ENCODE peak calls at places on chromosomes 6 and 20, in ten cellular contexts. One of them, this sample, is unnamed.

GRCh38 chr20:37534401-37535157 is 6.9 kb upstream of the BLCAP start:
- DNase-seq in endothelial cell of umbilical vein: peak; percentile 95
- DNase-seq in uterus: peak; percentile 68
- DNase-seq in esophagus squamous epithelium: no peak
- DNase-seq in body of pancreas: peak; percentile 69
- DNase-seq in suprapubic skin: peak; percentile 49
- DNase-seq in IMR-90: peak; percentile 77
- DNase-seq in Peyer's patch: peak; percentile 76
- DNase-seq in A549: peak; percentile 38
- DNase-seq in adrenal gland: no peak
- DNase-seq in this sample: peak; percentile 26

GRCh38 chr20:62378215-62378614 is 8.7 kb upstream of the RPS21 start:
- DNase-seq in endothelial cell of umbilical vein: no peak
- DNase-seq in uterus: no peak
- DNase-seq in esophagus squamous epithelium: no peak
- DNase-seq in body of pancreas: no peak
- DNase-seq in suprapubic skin: no peak
- DNase-seq in IMR-90: no peak
- DNase-seq in Peyer's patch: no peak
- DNase-seq in A549: no peak
- DNase-seq in adrenal gland: no peak
- DNase-seq in this sample: peak; percentile 71

GRCh38 chr6:134249412-134249758 is 68.5 kb downstream of the SGK1 start:
- DNase-seq in endothelial cell of umbilical vein: no peak
- DNase-seq in uterus: no peak
- DNase-seq in esophagus squamous epithelium: no peak
- DNase-seq in body of pancreas: no peak
- DNase-seq in suprapubic skin: no peak
- DNase-seq in IMR-90: peak; percentile 25
- DNase-seq in Peyer's patch: no peak
- DNase-seq in A549: no peak
- DNase-seq in adrenal gland: no peak
- DNase-seq in this sample: no peak

GRCh38 chr6:128098000-128098581 is 197.2 kb upstream of the THEMIS start:
- DNase-seq in endothelial cell of umbilical vein: no peak
- DNase-seq in uterus: no peak
- DNase-seq in esophagus squamous epithelium: no peak
- DNase-seq in body of pancreas: no peak
- DNase-seq in suprapubic skin: no peak
- DNase-seq in IMR-90: peak; percentile 13
- DNase-seq in Peyer's patch: no peak
- DNase-seq in A549: no peak
- DNase-seq in adrenal gland: no peak
- DNase-seq in this sample: no peak

GRCh38 chr6:169026175-169026574 is 227.5 kb downstream of the THBS2 start:
- DNase-seq in endothelial cell of umbilical vein: no peak
- DNase-seq in uterus: no peak
- DNase-seq in esophagus squamous epithelium: no peak
- DNase-seq in body of pancreas: no peak
- DNase-seq in suprapubic skin: no peak
- DNase-seq in IMR-90: no peak
- DNase-seq in Peyer's patch: no peak
- DNase-seq in A549: no peak
- DNase-seq in adrenal gland: no peak
- DNase-seq in this sample: no peak

GRCh38 chr20:3045042-3045815 is 623 bp upstream of the MRPS26 start:
- DNase-seq in endothelial cell of umbilical vein: no peak
- DNase-seq in uterus: peak; percentile 74
- DNase-seq in esophagus squamous epithelium: peak; percentile 44
- DNase-seq in body of pancreas: peak; percentile 74
- DNase-seq in suprapubic skin: peak; percentile 94
- DNase-seq in IMR-90: peak; percentile 86
- DNase-seq in Peyer's patch: peak; percentile 91
- DNase-seq in A549: peak; percentile 89
- DNase-seq in adrenal gland: peak; percentile 87
- DNase-seq in this sample: peak; percentile 79

GRCh38 chr20:63974402-63975200 is 4.8 kb downstream of the SAMD10 start:
- DNase-seq in endothelial cell of umbilical vein: no peak
- DNase-seq in uterus: peak; percentile 44
- DNase-seq in esophagus squamous epithelium: no peak
- DNase-seq in body of pancreas: peak; percentile 54
- DNase-seq in suprapubic skin: no peak
- DNase-seq in IMR-90: peak; percentile 74
- DNase-seq in Peyer's patch: peak; percentile 53
- DNase-seq in A549: no peak
- DNase-seq in adrenal gland: peak; percentile 34
- DNase-seq in this sample: no peak

GRCh38 chr20:63356511-63356910 is 4.6 kb downstream of the CHRNA4 start:
- DNase-seq in endothelial cell of umbilical vein: no peak
- DNase-seq in uterus: no peak
- DNase-seq in esophagus squamous epithelium: no peak
- DNase-seq in body of pancreas: no peak
- DNase-seq in suprapubic skin: no peak
- DNase-seq in IMR-90: no peak
- DNase-seq in Peyer's patch: no peak
- DNase-seq in A549: no peak
- DNase-seq in adrenal gland: no peak
- DNase-seq in this sample: no peak

DNA sequence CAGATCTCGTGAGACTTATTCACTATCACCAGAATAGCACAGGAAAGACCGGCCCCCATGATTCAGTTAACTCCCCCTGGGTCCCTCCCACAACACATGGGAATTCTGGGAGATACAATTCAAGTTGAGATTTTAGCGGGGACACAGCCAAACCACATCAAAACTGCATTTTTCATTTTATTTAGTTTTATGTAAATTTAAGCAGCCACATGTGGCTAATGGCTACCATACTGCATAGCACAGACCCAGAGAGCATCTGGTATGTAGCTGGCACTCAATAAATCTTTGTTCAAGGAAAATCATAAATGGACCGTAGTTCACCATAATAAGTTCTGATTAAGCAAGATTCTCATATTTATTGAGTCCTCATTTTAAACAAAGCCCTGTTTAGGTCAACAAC is 15.3 kb downstream of the GFOD1 start:
- DNase-seq in endothelial cell of umbilical vein: no peak
- DNase-seq in uterus: no peak
- DNase-seq in esophagus squamous epithelium: no peak
- DNase-seq in body of pancreas: no peak
- DNase-seq in suprapubic skin: no peak
- DNase-seq in IMR-90: peak; percentile 30
- DNase-seq in Peyer's patch: no peak
- DNase-seq in A549: no peak
- DNase-seq in adrenal gland: no peak
- DNase-seq in this sample: no peak
- TF ChIP-seq POLR2A in endothelial cell of umbilical vein: no peak
- TF ChIP-seq POLR2A in uterus: no peak
- TF ChIP-seq POLR2A in esophagus squamous epithelium: no peak
- TF ChIP-seq POLR2A in body of pancreas: no peak
- TF ChIP-seq POLR2A in suprapubic skin: no peak
- TF ChIP-seq POLR2A in IMR-90: no peak
- TF ChIP-seq POLR2A in Peyer's patch: no peak
- TF ChIP-seq POLR2A in A549: no peak
- TF ChIP-seq POLR2A in adrenal gland: no peak
- TF ChIP-seq POLR2A in this sample: no peak

GRCh38 chr6:159170999-159171712 is 2.0 kb downstream of the FNDC1 start:
- DNase-seq in endothelial cell of umbilical vein: no peak
- DNase-seq in uterus: no peak
- DNase-seq in esophagus squamous epithelium: no peak
- DNase-seq in body of pancreas: no peak
- DNase-seq in suprapubic skin: no peak
- DNase-seq in IMR-90: peak; percentile 75
- DNase-seq in Peyer's patch: no peak
- DNase-seq in A549: no peak
- DNase-seq in adrenal gland: peak; percentile 35
- DNase-seq in this sample: peak; percentile 77

GRCh38 chr6:159169193-159169555 is at the start of gene FNDC1:
- DNase-seq in endothelial cell of umbilical vein: no peak
- DNase-seq in uterus: no peak
- DNase-seq in esophagus squamous epithelium: no peak
- DNase-seq in body of pancreas: no peak
- DNase-seq in suprapubic skin: no peak
- DNase-seq in IMR-90: no peak
- DNase-seq in Peyer's patch: peak; percentile 51
- DNase-seq in A549: peak; percentile 44
- DNase-seq in adrenal gland: peak; percentile 20
- DNase-seq in this sample: peak; percentile 63

GRCh38 chr6:159170333-159170672 is 1.1 kb downstream of the FNDC1 start:
- DNase-seq in endothelial cell of umbilical vein: no peak
- DNase-seq in uterus: no peak
- DNase-seq in esophagus squamous epithelium: no peak
- DNase-seq in body of pancreas: no peak
- DNase-seq in suprapubic skin: no peak
- DNase-seq in IMR-90: no peak
- DNase-seq in Peyer's patch: no peak
- DNase-seq in A549: no peak
- DNase-seq in adrenal gland: no peak
- DNase-seq in this sample: no peak

GRCh38 chr6:159168536-159169192 is 536 bp upstream of the FNDC1 start:
- DNase-seq in endothelial cell of umbilical vein: peak; percentile 42
- DNase-seq in uterus: no peak
- DNase-seq in esophagus squamous epithelium: no peak
- DNase-seq in body of pancreas: peak; percentile 32
- DNase-seq in suprapubic skin: no peak
- DNase-seq in IMR-90: peak; percentile 5
- DNase-seq in Peyer's patch: peak; percentile 53
- DNase-seq in A549: peak; percentile 63
- DNase-seq in adrenal gland: peak; percentile 57
- DNase-seq in this sample: peak; percentile 67

DNA sequence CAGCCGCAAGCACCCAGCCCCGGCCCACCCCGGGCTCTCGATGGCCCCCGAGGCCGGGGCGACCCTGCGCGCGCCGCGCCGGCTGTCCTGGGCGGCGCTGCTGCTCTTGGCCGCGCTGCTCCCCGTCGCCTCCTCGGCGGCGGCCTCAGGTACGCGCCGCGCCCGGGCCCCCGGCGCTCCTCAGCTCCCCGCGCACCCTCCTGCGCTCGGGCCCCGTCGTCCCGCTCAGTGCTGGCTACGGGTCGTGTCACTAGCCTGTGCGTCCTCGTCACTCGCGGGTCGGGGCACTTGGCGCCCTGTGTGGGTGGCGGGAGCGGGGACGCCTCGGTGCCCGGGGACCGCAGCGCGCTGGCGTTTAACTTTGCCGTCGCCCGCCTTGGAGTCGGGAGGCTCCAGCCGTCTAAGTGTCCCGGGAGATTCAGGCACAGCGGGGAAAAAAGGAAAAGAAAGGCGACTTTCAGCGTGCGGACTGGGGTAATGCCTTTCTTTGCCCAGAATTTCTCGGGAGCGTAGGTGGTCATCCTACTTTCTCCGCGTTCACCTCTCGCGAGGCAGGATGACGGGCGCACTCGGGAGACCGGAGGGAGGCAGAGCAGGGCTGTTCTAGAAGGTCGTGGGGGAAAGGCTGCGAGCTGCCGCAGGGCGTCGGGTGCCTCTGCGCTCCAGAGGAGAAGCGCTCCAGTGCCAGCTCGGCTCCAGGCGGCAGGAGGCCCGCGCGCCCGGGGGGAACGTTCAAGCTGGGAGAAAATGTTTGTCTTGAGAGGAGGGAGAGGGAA is 545 bp downstream of the FNDC1 start:
- DNase-seq in endothelial cell of umbilical vein: peak; percentile 2
- DNase-seq in uterus: no peak
- DNase-seq in esophagus squamous epithelium: no peak
- DNase-seq in body of pancreas: no peak
- DNase-seq in suprapubic skin: no peak
- DNase-seq in IMR-90: peak; percentile 14
- DNase-seq in Peyer's patch: no peak
- DNase-seq in A549: peak; percentile 25
- DNase-seq in adrenal gland: peak; percentile 23
- DNase-seq in this sample: peak; percentile 82
- TF ChIP-seq CTCF in endothelial cell of umbilical vein: no peak
- TF ChIP-seq CTCF in uterus: no peak
- TF ChIP-seq CTCF in esophagus squamous epithelium: no peak
- TF ChIP-seq CTCF in body of pancreas: no peak
- TF ChIP-seq CTCF in suprapubic skin: no peak
- TF ChIP-seq CTCF in IMR-90: no peak
- TF ChIP-seq CTCF in Peyer's patch: no peak
- TF ChIP-seq CTCF in A549: no peak
- TF ChIP-seq CTCF in adrenal gland: no peak
- TF ChIP-seq CTCF in this sample: no peak

GRCh38 chr20:29313481-29313880 is 1944.0 kb upstream of the DEFB115 start:
- DNase-seq in endothelial cell of umbilical vein: no peak
- DNase-seq in uterus: no peak
- DNase-seq in esophagus squamous epithelium: no peak
- DNase-seq in body of pancreas: no peak
- DNase-seq in suprapubic skin: no peak
- DNase-seq in IMR-90: no peak
- DNase-seq in Peyer's patch: no peak
- DNase-seq in A549: no peak
- DNase-seq in adrenal gland: no peak
- DNase-seq in this sample: no peak

GRCh38 chr20:29319725-29320124 is 1937.7 kb upstream of the DEFB115 start:
- DNase-seq in endothelial cell of umbilical vein: no peak
- DNase-seq in uterus: no peak
- DNase-seq in esophagus squamous epithelium: no peak
- DNase-seq in body of pancreas: no peak
- DNase-seq in suprapubic skin: no peak
- DNase-seq in IMR-90: no peak
- DNase-seq in Peyer's patch: no peak
- DNase-seq in A549: no peak
- DNase-seq in adrenal gland: no peak
- DNase-seq in this sample: no peak

GRCh38 chr20:29314294-29314693 is 1943.2 kb upstream of the DEFB115 start:
- DNase-seq in endothelial cell of umbilical vein: no peak
- DNase-seq in uterus: no peak
- DNase-seq in esophagus squamous epithelium: no peak
- DNase-seq in body of pancreas: no peak
- DNase-seq in suprapubic skin: no peak
- DNase-seq in IMR-90: no peak
- DNase-seq in Peyer's patch: no peak
- DNase-seq in A549: no peak
- DNase-seq in adrenal gland: no peak
- DNase-seq in this sample: no peak

GRCh38 chr20:29318871-29319461 is 1938.5 kb upstream of the DEFB115 start:
- DNase-seq in endothelial cell of umbilical vein: no peak
- DNase-seq in uterus: no peak
- DNase-seq in esophagus squamous epithelium: no peak
- DNase-seq in body of pancreas: no peak
- DNase-seq in suprapubic skin: no peak
- DNase-seq in IMR-90: no peak
- DNase-seq in Peyer's patch: no peak
- DNase-seq in A549: no peak
- DNase-seq in adrenal gland: no peak
- DNase-seq in this sample: no peak
- H3K9me3 ChIP-seq in endothelial cell of umbilical vein: peaks cover 7% of the 10 kb centered on the region
- H3K9me3 ChIP-seq in uterus: no peaks in the 10 kb centered on the region
- H3K9me3 ChIP-seq in esophagus squamous epithelium: no peaks in the 10 kb centered on the region
- H3K9me3 ChIP-seq in body of pancreas: no peaks in the 10 kb centered on the region
- H3K9me3 ChIP-seq in suprapubic skin: no peaks in the 10 kb centered on the region
- H3K9me3 ChIP-seq in IMR-90: peaks cover 14% of the 10 kb centered on the region
- H3K9me3 ChIP-seq in Peyer's patch: no peaks in the 10 kb centered on the region
- H3K9me3 ChIP-seq in A549: no peaks in the 10 kb centered on the region
- H3K9me3 ChIP-seq in adrenal gland: no peaks in the 10 kb centered on the region
- H3K9me3 ChIP-seq in this sample: no peaks in the 10 kb centered on the region

DNA sequence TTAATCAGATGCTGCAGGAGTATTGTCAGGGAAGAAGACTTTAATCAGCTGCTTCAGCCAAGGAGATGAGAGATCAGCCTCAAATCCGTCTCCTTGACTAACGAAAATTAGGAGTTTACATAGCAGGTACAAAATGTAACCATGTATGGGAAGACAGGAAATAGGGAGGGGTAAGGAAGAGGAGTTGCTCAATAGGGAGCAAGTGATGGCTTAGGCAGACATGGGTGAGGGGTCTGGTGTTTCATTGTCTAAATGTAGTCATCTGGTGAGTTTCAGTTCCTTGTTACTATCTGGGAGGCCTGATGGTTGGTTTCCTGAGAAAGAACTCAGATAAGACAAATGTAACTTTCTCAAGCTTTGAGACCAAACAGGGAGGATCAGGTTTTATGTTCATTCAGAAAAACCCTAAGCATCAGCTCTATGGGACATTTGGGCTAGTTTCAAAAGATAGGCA is 217.3 kb upstream of the SULF2 start:
- DNase-seq in endothelial cell of umbilical vein: no peak
- DNase-seq in uterus: no peak
- DNase-seq in esophagus squamous epithelium: no peak
- DNase-seq in body of pancreas: no peak
- DNase-seq in suprapubic skin: no peak
- DNase-seq in IMR-90: no peak
- DNase-seq in Peyer's patch: no peak
- DNase-seq in A549: no peak
- DNase-seq in adrenal gland: no peak
- DNase-seq in this sample: no peak
- TF ChIP-seq POLR2A in endothelial cell of umbilical vein: no peak
- TF ChIP-seq POLR2A in uterus: no peak
- TF ChIP-seq POLR2A in esophagus squamous epithelium: no peak
- TF ChIP-seq POLR2A in body of pancreas: no peak
- TF ChIP-seq POLR2A in suprapubic skin: no peak
- TF ChIP-seq POLR2A in IMR-90: no peak
- TF ChIP-seq POLR2A in Peyer's patch: no peak
- TF ChIP-seq POLR2A in A549: no peak
- TF ChIP-seq POLR2A in adrenal gland: no peak
- TF ChIP-seq POLR2A in this sample: no peak

This sample was measured in thyroid gland.